ENCODE peak calls at places on chromosomes 3 and 15, in five cellular contexts. V, C, L, M and F are unnamed samples.

GRCh38 chr3:186413615-186414415 is 51.8 kb upstream of the DGKG start:
- DNase-seq in V (peak; percentile 66), L (peak; percentile 31), M (peak; percentile 2), C (peak; percentile 26), F (peak; percentile 40)

GRCh38 chr3:65712156-65712555 is 326.6 kb downstream of the MAGI1 start:
- DNase-seq in C (peak; percentile 37), L (no peak), M (no peak), V (no peak), F (no peak)

GRCh38 chr3:157566596-157566995 is 63.4 kb upstream of the VEPH1 start:
- DNase-seq in L (no peak), C (no peak), V (no peak), M (no peak), F (peak; percentile 14)

GRCh38 chr3:62525276-62525675 is 151.9 kb upstream of the FEZF2 start:
- DNase-seq in M (no peak), L (no peak), C (no peak), V (no peak), F (no peak)

GRCh38 chr3:109045271-109046051 is 72.5 kb downstream of the MORC1 start:
- DNase-seq in L (no peak), C (no peak), M (no peak), V (peak; percentile 22), F (no peak)

GRCh38 chr3:155391104-155391503 is 97.6 kb upstream of the STRIT1 start:
- DNase-seq in V (no peak), M (no peak), L (no peak), C (peak; percentile 64), F (peak; percentile 93)

GRCh38 chr3:136350557-136350956 is 100.4 kb downstream of the PCCB start:
- DNase-seq in V (no peak), L (no peak), M (no peak), C (peak; percentile 68), F (peak; percentile 30)

GRCh38 chr15:38102972-38103371 is 149.7 kb upstream of the SPRED1 start:
- DNase-seq in V (no peak), C (no peak), L (no peak), M (no peak), F (no peak)

GRCh38 chr3:133792171-133792763 is 13.3 kb upstream of the SRPRB start:
- DNase-seq in L (no peak), M (no peak), V (no peak), C (no peak), F (peak; percentile 5)

GRCh38 chr3:197174927-197175326 is 123.5 kb downstream of the DLG1 start:
- DNase-seq in L (no peak), V (no peak), C (no peak), M (no peak), F (no peak)

GRCh38 chr3:150265305-150265704 is 142.8 kb upstream of the TSC22D2 start:
- DNase-seq in L (no peak), C (no peak), M (no peak), V (no peak), F (no peak)

GRCh38 chr15:40016224-40016865 is 22.6 kb downstream of the SRP14 start:
- DNase-seq in L (no peak), C (peak; percentile 41), V (no peak), M (no peak), F (peak; percentile 76)

GRCh38 chr3:84959470-84960380 is 936 bp downstream of the CADM2 start:
- DNase-seq in C (peak; percentile 5), L (no peak), M (no peak), V (no peak), F (no peak)

GRCh38 chr3:37969601-37970100 is 20.9 kb upstream of the VILL start:
- DNase-seq in V (no peak), L (no peak), C (no peak), M (no peak), F (no peak)

GRCh38 chr3:46908294-46908985 is 30.9 kb downstream of the PTH1R start:
- DNase-seq in L (no peak), C (peak; percentile 80), V (peak; percentile 69), M (no peak), F (peak; percentile 79)

GRCh38 chr15:40567111-40567510 is 2.0 kb upstream of the RPUSD2 start:
- DNase-seq in L (no peak), M (no peak), V (no peak), C (no peak), F (peak; percentile 15)

GRCh38 chr3:16124636-16125035 is 49.8 kb upstream of the GALNT15 start:
- DNase-seq in V (no peak), M (no peak), L (no peak), C (peak; percentile 79), F (peak; percentile 73)

GRCh38 chr3:107285197-107285596 is 92.0 kb upstream of the CCDC54 start:
- DNase-seq in C (no peak), V (no peak), M (no peak), L (no peak), F (peak; percentile 48)

GRCh38 chr3:105885261-105885660 is 16.4 kb upstream of the CBLB start:
- DNase-seq in L (no peak), C (peak; percentile 42), M (no peak), V (no peak), F (peak; percentile 8)

GRCh38 chr15:33242669-33243191 is 48.2 kb upstream of the FMN1 start:
- DNase-seq in M (no peak), V (no peak), L (no peak), C (peak; percentile 43), F (peak; percentile 33)

GRCh38 chr3:51557993-51558392 is 19.5 kb downstream of the RAD54L2 start:
- DNase-seq in M (no peak), V (no peak), L (no peak), C (no peak), F (no peak)

GRCh38 chr15:58232273-58233065 is 94.3 kb downstream of the AQP9 start:
- DNase-seq in L (no peak), C (no peak), M (no peak), V (no peak), F (no peak)